ENCODE peak calls at places on chromosomes 7 and 10, in ten cellular contexts. One of them, this sample, is unnamed.

GRCh38 chr10:122176232-122176865 is 94.7 kb upstream of the BTBD16 start:
- DNase-seq in fibroblast of mammary gland: peak
- DNase-seq in fibroblast of the aortic adventitia: peak
- DNase-seq in BE2C: no peak
- DNase-seq in CD8-positive, alpha-beta T cell: no peak
- DNase-seq in CD4-positive, CD25-positive, alpha-beta regulatory T cell: no peak
- DNase-seq in ovary: no peak
- DNase-seq in effector memory CD4-positive, alpha-beta T cell: no peak
- DNase-seq in cardiac fibroblast: no peak
- DNase-seq in GM12865: no peak
- DNase-seq in this sample: no peak

GRCh38 chr10:6513509-6513908 is 66.6 kb downstream of the PRKCQ start:
- DNase-seq in fibroblast of mammary gland: no peak
- DNase-seq in fibroblast of the aortic adventitia: no peak
- DNase-seq in BE2C: no peak
- DNase-seq in CD8-positive, alpha-beta T cell: no peak
- DNase-seq in CD4-positive, CD25-positive, alpha-beta regulatory T cell: no peak
- DNase-seq in ovary: no peak
- DNase-seq in effector memory CD4-positive, alpha-beta T cell: no peak
- DNase-seq in cardiac fibroblast: no peak
- DNase-seq in GM12865: no peak
- DNase-seq in this sample: no peak

GRCh38 chr7:97025983-97026704 is 1.5 kb upstream of the DLX5 start:
- DNase-seq in fibroblast of mammary gland: no peak
- DNase-seq in fibroblast of the aortic adventitia: no peak
- DNase-seq in BE2C: no peak
- DNase-seq in CD8-positive, alpha-beta T cell: no peak
- DNase-seq in CD4-positive, CD25-positive, alpha-beta regulatory T cell: no peak
- DNase-seq in ovary: no peak
- DNase-seq in effector memory CD4-positive, alpha-beta T cell: no peak
- DNase-seq in cardiac fibroblast: peak
- DNase-seq in GM12865: no peak
- DNase-seq in this sample: no peak

GRCh38 chr10:101292194-101293006 is 61.6 kb upstream of the BTRC start:
- DNase-seq in fibroblast of mammary gland: no peak
- DNase-seq in fibroblast of the aortic adventitia: peak
- DNase-seq in BE2C: peak
- DNase-seq in CD8-positive, alpha-beta T cell: no peak
- DNase-seq in CD4-positive, CD25-positive, alpha-beta regulatory T cell: no peak
- DNase-seq in ovary: peak
- DNase-seq in effector memory CD4-positive, alpha-beta T cell: no peak
- DNase-seq in cardiac fibroblast: no peak
- DNase-seq in GM12865: no peak
- DNase-seq in this sample: no peak

GRCh38 chr7:121530251-121531174 is 134.4 kb upstream of the FAM3C start:
- DNase-seq in fibroblast of mammary gland: peak
- DNase-seq in fibroblast of the aortic adventitia: peak
- DNase-seq in BE2C: no peak
- DNase-seq in CD8-positive, alpha-beta T cell: peak
- DNase-seq in CD4-positive, CD25-positive, alpha-beta regulatory T cell: peak
- DNase-seq in ovary: no peak
- DNase-seq in effector memory CD4-positive, alpha-beta T cell: peak
- DNase-seq in cardiac fibroblast: peak
- DNase-seq in GM12865: peak
- DNase-seq in this sample: no peak

GRCh38 chr10:100830728-100831110 is 82.0 kb upstream of the SLF2 start:
- DNase-seq in fibroblast of mammary gland: no peak
- DNase-seq in fibroblast of the aortic adventitia: no peak
- DNase-seq in BE2C: no peak
- DNase-seq in CD8-positive, alpha-beta T cell: no peak
- DNase-seq in CD4-positive, CD25-positive, alpha-beta regulatory T cell: no peak
- DNase-seq in ovary: no peak
- DNase-seq in effector memory CD4-positive, alpha-beta T cell: no peak
- DNase-seq in cardiac fibroblast: no peak
- DNase-seq in GM12865: no peak
- DNase-seq in this sample: no peak

GRCh38 chr10:22436526-22436892 is 91.2 kb downstream of the SPAG6 start:
- DNase-seq in fibroblast of mammary gland: no peak
- DNase-seq in fibroblast of the aortic adventitia: no peak
- DNase-seq in BE2C: no peak
- DNase-seq in CD8-positive, alpha-beta T cell: no peak
- DNase-seq in CD4-positive, CD25-positive, alpha-beta regulatory T cell: no peak
- DNase-seq in ovary: no peak
- DNase-seq in effector memory CD4-positive, alpha-beta T cell: no peak
- DNase-seq in cardiac fibroblast: no peak
- DNase-seq in GM12865: no peak
- DNase-seq in this sample: peak

GRCh38 chr10:110006358-110007170 is 1.2 kb upstream of the ADD3 start:
- DNase-seq in fibroblast of mammary gland: peak
- DNase-seq in fibroblast of the aortic adventitia: peak
- DNase-seq in BE2C: peak
- DNase-seq in CD8-positive, alpha-beta T cell: no peak
- DNase-seq in CD4-positive, CD25-positive, alpha-beta regulatory T cell: no peak
- DNase-seq in ovary: no peak
- DNase-seq in effector memory CD4-positive, alpha-beta T cell: no peak
- DNase-seq in cardiac fibroblast: peak
- DNase-seq in GM12865: no peak
- DNase-seq in this sample: no peak

GRCh38 chr10:92181575-92181974 is 109.3 kb downstream of the CPEB3 start:
- DNase-seq in fibroblast of mammary gland: no peak
- DNase-seq in fibroblast of the aortic adventitia: no peak
- DNase-seq in BE2C: no peak
- DNase-seq in CD8-positive, alpha-beta T cell: no peak
- DNase-seq in CD4-positive, CD25-positive, alpha-beta regulatory T cell: peak
- DNase-seq in ovary: no peak
- DNase-seq in effector memory CD4-positive, alpha-beta T cell: no peak
- DNase-seq in cardiac fibroblast: peak
- DNase-seq in GM12865: peak
- DNase-seq in this sample: no peak

GRCh38 chr7:106774768-106775551 is 90.1 kb upstream of the PIK3CG start:
- DNase-seq in fibroblast of mammary gland: peak
- DNase-seq in fibroblast of the aortic adventitia: no peak
- DNase-seq in BE2C: no peak
- DNase-seq in CD8-positive, alpha-beta T cell: no peak
- DNase-seq in CD4-positive, CD25-positive, alpha-beta regulatory T cell: no peak
- DNase-seq in ovary: no peak
- DNase-seq in effector memory CD4-positive, alpha-beta T cell: no peak
- DNase-seq in cardiac fibroblast: peak
- DNase-seq in GM12865: no peak
- DNase-seq in this sample: no peak

GRCh38 chr7:94355389-94355788 is 39.3 kb upstream of the COL1A2 start:
- DNase-seq in fibroblast of mammary gland: peak
- DNase-seq in fibroblast of the aortic adventitia: peak
- DNase-seq in BE2C: no peak
- DNase-seq in CD8-positive, alpha-beta T cell: no peak
- DNase-seq in CD4-positive, CD25-positive, alpha-beta regulatory T cell: no peak
- DNase-seq in ovary: no peak
- DNase-seq in effector memory CD4-positive, alpha-beta T cell: no peak
- DNase-seq in cardiac fibroblast: peak
- DNase-seq in GM12865: no peak
- DNase-seq in this sample: no peak

GRCh38 chr7:118372530-118372929 is 148.0 kb downstream of the ANKRD7 start:
- DNase-seq in fibroblast of mammary gland: peak
- DNase-seq in fibroblast of the aortic adventitia: peak
- DNase-seq in BE2C: no peak
- DNase-seq in CD8-positive, alpha-beta T cell: no peak
- DNase-seq in CD4-positive, CD25-positive, alpha-beta regulatory T cell: no peak
- DNase-seq in ovary: no peak
- DNase-seq in effector memory CD4-positive, alpha-beta T cell: no peak
- DNase-seq in cardiac fibroblast: peak
- DNase-seq in GM12865: no peak
- DNase-seq in this sample: no peak

GRCh38 chr7:109752068-109752467 is 1182.4 kb downstream of the DNAJB9 start:
- DNase-seq in fibroblast of mammary gland: no peak
- DNase-seq in fibroblast of the aortic adventitia: no peak
- DNase-seq in BE2C: no peak
- DNase-seq in CD8-positive, alpha-beta T cell: no peak
- DNase-seq in CD4-positive, CD25-positive, alpha-beta regulatory T cell: no peak
- DNase-seq in ovary: no peak
- DNase-seq in effector memory CD4-positive, alpha-beta T cell: no peak
- DNase-seq in cardiac fibroblast: no peak
- DNase-seq in GM12865: no peak
- DNase-seq in this sample: no peak

GRCh38 chr10:124650263-124650662 is 93.9 kb downstream of the FAM53B start:
- DNase-seq in fibroblast of mammary gland: no peak
- DNase-seq in fibroblast of the aortic adventitia: no peak
- DNase-seq in BE2C: no peak
- DNase-seq in CD8-positive, alpha-beta T cell: no peak
- DNase-seq in CD4-positive, CD25-positive, alpha-beta regulatory T cell: no peak
- DNase-seq in ovary: no peak
- DNase-seq in effector memory CD4-positive, alpha-beta T cell: no peak
- DNase-seq in cardiac fibroblast: no peak
- DNase-seq in GM12865: no peak
- DNase-seq in this sample: no peak

GRCh38 chr7:154832557-154833138 is 170.3 kb downstream of the PAXIP1 start:
- DNase-seq in fibroblast of mammary gland: no peak
- DNase-seq in fibroblast of the aortic adventitia: no peak
- DNase-seq in BE2C: peak
- DNase-seq in CD8-positive, alpha-beta T cell: no peak
- DNase-seq in CD4-positive, CD25-positive, alpha-beta regulatory T cell: no peak
- DNase-seq in ovary: no peak
- DNase-seq in effector memory CD4-positive, alpha-beta T cell: no peak
- DNase-seq in cardiac fibroblast: no peak
- DNase-seq in GM12865: peak
- DNase-seq in this sample: no peak

GRCh38 chr10:35259769-35260397 is 76.4 kb upstream of the CCNY start:
- DNase-seq in fibroblast of mammary gland: peak
- DNase-seq in fibroblast of the aortic adventitia: peak
- DNase-seq in BE2C: no peak
- DNase-seq in CD8-positive, alpha-beta T cell: no peak
- DNase-seq in CD4-positive, CD25-positive, alpha-beta regulatory T cell: no peak
- DNase-seq in ovary: no peak
- DNase-seq in effector memory CD4-positive, alpha-beta T cell: no peak
- DNase-seq in cardiac fibroblast: peak
- DNase-seq in GM12865: no peak
- DNase-seq in this sample: no peak
- H3K4me3 ChIP-seq in fibroblast of mammary gland: no peak
- H3K4me3 ChIP-seq in fibroblast of the aortic adventitia: no peak
- H3K4me3 ChIP-seq in BE2C: no peak
- H3K4me3 ChIP-seq in CD8-positive, alpha-beta T cell: no peak
- H3K4me3 ChIP-seq in CD4-positive, CD25-positive, alpha-beta regulatory T cell: no peak
- H3K4me3 ChIP-seq in ovary: no peak
- H3K4me3 ChIP-seq in effector memory CD4-positive, alpha-beta T cell: no peak
- H3K4me3 ChIP-seq in cardiac fibroblast: no peak
- H3K4me3 ChIP-seq in GM12865: no peak
- H3K4me3 ChIP-seq in this sample: no peak

DNA sequence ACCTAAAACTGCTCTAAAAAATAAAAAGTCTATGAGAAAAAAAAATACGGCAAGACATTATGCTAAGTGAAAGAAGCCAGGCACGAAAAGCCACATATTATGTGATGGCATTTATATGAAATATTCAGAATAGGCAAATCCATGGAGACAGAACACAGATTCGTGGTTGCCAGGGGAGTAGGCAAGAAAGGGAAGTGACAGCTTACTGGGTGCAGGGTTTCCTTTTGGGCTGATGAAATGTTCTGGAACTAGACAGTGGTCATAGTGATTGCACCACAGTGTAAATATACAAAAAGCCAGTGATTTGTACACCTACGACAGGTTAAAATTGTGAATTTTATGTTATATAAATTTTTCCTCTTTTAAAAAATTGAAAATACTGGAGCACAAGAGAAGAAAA is 41.4 kb upstream of the GLI3 start:
- DNase-seq in fibroblast of mammary gland: no peak
- DNase-seq in fibroblast of the aortic adventitia: no peak
- DNase-seq in BE2C: no peak
- DNase-seq in CD8-positive, alpha-beta T cell: no peak
- DNase-seq in CD4-positive, CD25-positive, alpha-beta regulatory T cell: no peak
- DNase-seq in ovary: no peak
- DNase-seq in effector memory CD4-positive, alpha-beta T cell: no peak
- DNase-seq in cardiac fibroblast: peak
- DNase-seq in GM12865: no peak
- DNase-seq in this sample: no peak
- H3K4me3 ChIP-seq in fibroblast of mammary gland: no peak
- H3K4me3 ChIP-seq in fibroblast of the aortic adventitia: no peak
- H3K4me3 ChIP-seq in BE2C: no peak
- H3K4me3 ChIP-seq in CD8-positive, alpha-beta T cell: no peak
- H3K4me3 ChIP-seq in CD4-positive, CD25-positive, alpha-beta regulatory T cell: no peak
- H3K4me3 ChIP-seq in ovary: no peak
- H3K4me3 ChIP-seq in effector memory CD4-positive, alpha-beta T cell: no peak
- H3K4me3 ChIP-seq in cardiac fibroblast: no peak
- H3K4me3 ChIP-seq in GM12865: no peak
- H3K4me3 ChIP-seq in this sample: no peak

GRCh38 chr7:98294326-98294725 is 12.8 kb downstream of the BRI3 start:
- DNase-seq in fibroblast of mammary gland: no peak
- DNase-seq in fibroblast of the aortic adventitia: no peak
- DNase-seq in BE2C: no peak
- DNase-seq in CD8-positive, alpha-beta T cell: no peak
- DNase-seq in CD4-positive, CD25-positive, alpha-beta regulatory T cell: no peak
- DNase-seq in ovary: no peak
- DNase-seq in effector memory CD4-positive, alpha-beta T cell: no peak
- DNase-seq in cardiac fibroblast: no peak
- DNase-seq in GM12865: no peak
- DNase-seq in this sample: no peak

GRCh38 chr7:98296833-98297232 is 15.3 kb downstream of the BRI3 start:
- DNase-seq in fibroblast of mammary gland: no peak
- DNase-seq in fibroblast of the aortic adventitia: no peak
- DNase-seq in BE2C: no peak
- DNase-seq in CD8-positive, alpha-beta T cell: no peak
- DNase-seq in CD4-positive, CD25-positive, alpha-beta regulatory T cell: no peak
- DNase-seq in ovary: no peak
- DNase-seq in effector memory CD4-positive, alpha-beta T cell: no peak
- DNase-seq in cardiac fibroblast: no peak
- DNase-seq in GM12865: no peak
- DNase-seq in this sample: no peak

GRCh38 chr7:98294798-98295382 is 13.4 kb downstream of the BRI3 start:
- DNase-seq in fibroblast of mammary gland: peak
- DNase-seq in fibroblast of the aortic adventitia: no peak
- DNase-seq in BE2C: peak
- DNase-seq in CD8-positive, alpha-beta T cell: no peak
- DNase-seq in CD4-positive, CD25-positive, alpha-beta regulatory T cell: peak
- DNase-seq in ovary: no peak
- DNase-seq in effector memory CD4-positive, alpha-beta T cell: no peak
- DNase-seq in cardiac fibroblast: peak
- DNase-seq in GM12865: peak
- DNase-seq in this sample: no peak

GRCh38 chr7:98293746-98294145 is 12.3 kb downstream of the BRI3 start:
- DNase-seq in fibroblast of mammary gland: no peak
- DNase-seq in fibroblast of the aortic adventitia: no peak
- DNase-seq in BE2C: no peak
- DNase-seq in CD8-positive, alpha-beta T cell: no peak
- DNase-seq in CD4-positive, CD25-positive, alpha-beta regulatory T cell: no peak
- DNase-seq in ovary: no peak
- DNase-seq in effector memory CD4-positive, alpha-beta T cell: no peak
- DNase-seq in cardiac fibroblast: no peak
- DNase-seq in GM12865: no peak
- DNase-seq in this sample: no peak

GRCh38 chr7:98295467-98296220 is 14.2 kb downstream of the BRI3 start:
- DNase-seq in fibroblast of mammary gland: no peak
- DNase-seq in fibroblast of the aortic adventitia: no peak
- DNase-seq in BE2C: no peak
- DNase-seq in CD8-positive, alpha-beta T cell: no peak
- DNase-seq in CD4-positive, CD25-positive, alpha-beta regulatory T cell: no peak
- DNase-seq in ovary: no peak
- DNase-seq in effector memory CD4-positive, alpha-beta T cell: no peak
- DNase-seq in cardiac fibroblast: no peak
- DNase-seq in GM12865: no peak
- DNase-seq in this sample: no peak
- H3K4me3 ChIP-seq in fibroblast of mammary gland: no peak
- H3K4me3 ChIP-seq in fibroblast of the aortic adventitia: no peak
- H3K4me3 ChIP-seq in BE2C: no peak
- H3K4me3 ChIP-seq in CD8-positive, alpha-beta T cell: no peak
- H3K4me3 ChIP-seq in CD4-positive, CD25-positive, alpha-beta regulatory T cell: no peak
- H3K4me3 ChIP-seq in ovary: no peak
- H3K4me3 ChIP-seq in effector memory CD4-positive, alpha-beta T cell: no peak
- H3K4me3 ChIP-seq in cardiac fibroblast: no peak
- H3K4me3 ChIP-seq in GM12865: no peak
- H3K4me3 ChIP-seq in this sample: no peak

GRCh38 chr10:15083674-15084501 is 4.7 kb downstream of the ACBD7 start:
- DNase-seq in fibroblast of mammary gland: no peak
- DNase-seq in fibroblast of the aortic adventitia: no peak
- DNase-seq in BE2C: no peak
- DNase-seq in CD8-positive, alpha-beta T cell: no peak
- DNase-seq in CD4-positive, CD25-positive, alpha-beta regulatory T cell: no peak
- DNase-seq in ovary: no peak
- DNase-seq in effector memory CD4-positive, alpha-beta T cell: no peak
- DNase-seq in cardiac fibroblast: no peak
- DNase-seq in GM12865: no peak
- DNase-seq in this sample: no peak
- H3K4me3 ChIP-seq in fibroblast of mammary gland: peak
- H3K4me3 ChIP-seq in fibroblast of the aortic adventitia: peak
- H3K4me3 ChIP-seq in BE2C: peak
- H3K4me3 ChIP-seq in CD8-positive, alpha-beta T cell: no peak
- H3K4me3 ChIP-seq in CD4-positive, CD25-positive, alpha-beta regulatory T cell: peak
- H3K4me3 ChIP-seq in ovary: peak
- H3K4me3 ChIP-seq in effector memory CD4-positive, alpha-beta T cell: no peak
- H3K4me3 ChIP-seq in cardiac fibroblast: peak
- H3K4me3 ChIP-seq in GM12865: no peak
- H3K4me3 ChIP-seq in this sample: peak

This sample was measured in breast epithelium.